ENCODE peak calls at places on chromosomes 13 and 19, in six cellular contexts. A, O, V, X, F and W are unnamed samples.

GRCh38 chr13:102131246-102131645 is 270.6 kb downstream of the FGF14 start:
- DNase-seq in A (no peak), O (no peak), V (no peak), X (no peak), F (no peak), W (no peak)

GRCh38 chr19:17555929-17556813 is 722 bp downstream of the COLGALT1 start:
- DNase-seq in A (peak; percentile 74), O (no peak), V (peak; percentile 67), X (peak; percentile 63), F (no peak), W (no peak)

GRCh38 chr13:72458701-72459100 is 268.7 kb downstream of the MZT1 start:
- DNase-seq in A (no peak), O (no peak), V (no peak), X (no peak), F (no peak), W (no peak)

GRCh38 chr13:106599875-106600797 is 32.2 kb upstream of the ARGLU1 start:
- DNase-seq in A (no peak), O (no peak), V (no peak), X (no peak), F (no peak), W (no peak)

GRCh38 chr13:75544681-75545333 is 4.8 kb upstream of the UCHL3 start:
- DNase-seq in A (no peak), O (peak; percentile 78), V (no peak), X (no peak), F (no peak), W (no peak)

GRCh38 chr13:20461860-20462532 is 63.7 kb downstream of the CRYL1 start:
- DNase-seq in A (no peak), O (no peak), V (no peak), X (no peak), F (no peak), W (no peak)

GRCh38 chr19:29528350-29528945 is 2.7 kb downstream of the VSTM2B start:
- DNase-seq in A (peak; percentile 94), O (peak; percentile 49), V (peak; percentile 91), X (peak; percentile 77), F (peak; percentile 3), W (peak; percentile 31)

GRCh38 chr19:31232871-31233270 is 116.4 kb downstream of the TSHZ3 start:
- DNase-seq in A (no peak), O (no peak), V (no peak), X (no peak), F (no peak), W (no peak)

GRCh38 chr19:6076675-6077463 is 33.4 kb downstream of the RFX2 start:
- DNase-seq in A (no peak), O (no peak), V (no peak), X (no peak), F (no peak), W (no peak)

GRCh38 chr19:8391274-8392016 is 1.3 kb downstream of the RAB11B start:
- DNase-seq in A (no peak), O (no peak), V (no peak), X (no peak), F (no peak), W (no peak)
- TF ChIP-seq YY1 in A (no peak), O (no peak), V (no peak), X (no peak), F (no peak), W (no peak)

GRCh38 chr19:50739132-50739746 is 16.1 kb downstream of the CLEC11A start:
- DNase-seq in A (no peak), O (no peak), V (no peak), X (no peak), F (no peak), W (no peak)
- H3K27me3 ChIP-seq in A (peaks cover 79% of the 10 kb centered on the region), O (no peaks in the 10 kb centered on the region), V (no peaks in the 10 kb centered on the region), X (no peaks in the 10 kb centered on the region), F (no peaks in the 10 kb centered on the region), W (peaks cover 3% of the 10 kb centered on the region)

GRCh38 chr13:38590796-38591507 is 95.9 kb upstream of the FREM2 start:
- DNase-seq in A (no peak), O (no peak), V (no peak), X (no peak), F (no peak), W (no peak)
- TF ChIP-seq MAX in A (no peak), O (no peak), V (no peak), X (no peak), F (no peak), W (no peak)

DNA sequence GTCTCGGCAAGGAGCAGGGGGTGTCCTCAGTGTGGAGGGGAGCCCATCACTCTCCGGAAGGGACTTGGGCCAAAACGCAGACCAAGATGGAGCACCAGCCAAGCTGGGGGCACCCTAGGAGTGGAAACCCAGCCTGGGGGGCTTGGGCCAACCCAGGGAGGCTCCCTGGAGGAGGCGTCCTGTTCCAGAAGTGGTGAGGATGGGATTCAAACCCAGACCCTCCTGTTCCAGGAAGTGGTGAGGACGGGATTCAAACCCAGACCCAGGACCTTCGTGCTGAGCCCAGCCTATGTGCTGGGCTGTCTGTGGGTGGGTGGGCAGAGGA is 848 bp upstream of the PLIN4 start:
- DNase-seq in A (no peak), O (no peak), V (no peak), X (no peak), F (no peak), W (no peak)
- TF ChIP-seq YY1 in A (no peak), O (no peak), V (no peak), X (no peak), F (no peak), W (no peak)

DNA sequence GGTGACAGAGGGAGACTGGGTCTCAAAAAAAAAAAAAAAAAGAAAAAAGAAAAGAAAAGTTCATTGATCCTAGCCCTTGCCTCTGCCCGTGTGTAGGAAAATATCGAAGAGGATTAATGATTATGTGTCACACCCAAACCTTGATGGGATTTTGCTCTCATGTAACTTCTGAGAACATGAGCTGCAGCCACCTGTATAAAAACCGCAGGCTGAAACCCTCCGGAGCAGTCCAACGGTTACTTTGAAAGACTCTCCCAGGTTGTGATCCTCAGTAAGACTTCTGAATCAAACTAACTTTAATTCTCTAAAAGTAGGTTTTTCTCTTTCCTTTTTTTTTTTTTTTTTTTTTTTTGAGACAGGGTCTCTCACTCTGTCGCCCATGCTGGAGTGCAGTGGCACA is 4.3 kb upstream of the PSMC4 start:
- DNase-seq in A (no peak), O (no peak), V (no peak), X (no peak), F (no peak), W (no peak)
- H3K27me3 ChIP-seq in A (no peaks in the 10 kb centered on the region), O (no peaks in the 10 kb centered on the region), V (no peaks in the 10 kb centered on the region), X (no peaks in the 10 kb centered on the region), F (no peaks in the 10 kb centered on the region), W (no peaks in the 10 kb centered on the region)

GRCh38 chr19:10701955-10702307 is 692 bp downstream of the QTRT1 start:
- DNase-seq in A (peak; percentile 82), O (peak; percentile 56), V (no peak), X (peak; percentile 70), F (no peak), W (no peak)
- TF ChIP-seq MAX in A (no peak), O (no peak), V (no peak), X (no peak), F (no peak), W (no peak)